ENCODE peak calls at places on chromosomes 5 and 9, in eight cellular contexts. Q is COLO829; L is NCI-H1436; N is natural killer cell; D is mesendoderm; R is hypothalamus; O is HuH-7; J is activated naive CD4-positive, alpha-beta T cell. Z is an unnamed sample.

GRCh38 chr9:116327702-116328440 is 174.3 kb downstream of the PAPPA start:
- DNase-seq in O (no peak), Q (no peak), N (no peak), D (no peak), J (no peak), R (no peak), L (no peak), Z (no peak)

GRCh38 chr9:134049236-134049635 is 18.6 kb downstream of the BRD3 start:
- DNase-seq in L (no peak), R (peak), O (no peak), N (no peak), J (no peak), Q (no peak), D (no peak), Z (no peak)

GRCh38 chr5:69035665-69036064 is 58.1 kb upstream of the SLC30A5 start:
- DNase-seq in D (no peak), Q (no peak), L (no peak), J (no peak), O (no peak), R (no peak), N (no peak), Z (no peak)

GRCh38 chr9:120985759-120986353 is 59.3 kb upstream of the TRAF1 start:
- DNase-seq in N (no peak), R (no peak), O (peak), Q (peak), L (no peak), J (no peak), D (peak), Z (no peak)

GRCh38 chr5:164175083-164175482 is 669.7 kb downstream of the MAT2B start:
- DNase-seq in O (no peak), N (no peak), D (no peak), L (no peak), Q (peak), J (no peak), R (no peak), Z (no peak)

GRCh38 chr5:78433972-78434371 is 73.6 kb downstream of the SCAMP1 start:
- DNase-seq in L (no peak), D (peak), O (no peak), Q (no peak), N (no peak), R (no peak), J (no peak), Z (no peak)

GRCh38 chr5:134175874-134176522 is 752 bp downstream of the SKP1 start:
- DNase-seq in Q (no peak), J (no peak), N (no peak), R (no peak), L (no peak), D (peak), O (no peak), Z (no peak)

GRCh38 chr5:79133657-79134451 is 22.2 kb downstream of the BHMT start:
- DNase-seq in L (peak), J (peak), O (no peak), N (peak), D (peak), Q (peak), R (peak), Z (peak)

GRCh38 chr5:176481659-176482213 is 33.6 kb downstream of the FAF2 start:
- DNase-seq in D (peak), L (no peak), Q (no peak), R (no peak), J (no peak), O (no peak), N (no peak), Z (no peak)

GRCh38 chr9:117488659-117489058 is 73.8 kb upstream of the ASTN2 start:
- DNase-seq in R (no peak), J (no peak), O (no peak), D (no peak), L (no peak), N (no peak), Q (no peak), Z (no peak)

GRCh38 chr5:32259033-32259432 is 53.7 kb downstream of the MTMR12 start:
- DNase-seq in J (no peak), D (no peak), R (no peak), N (no peak), Q (no peak), O (no peak), L (no peak), Z (no peak)

GRCh38 chr9:77534376-77535057 is 113.6 kb downstream of the GNA14 start:
- DNase-seq in D (peak), L (no peak), J (no peak), O (no peak), N (no peak), R (peak), Q (peak), Z (no peak)

Z was measured in C1 segment of cervical spinal cord.